ENCODE peak calls at places on chromosomes 1 and 21, in eight cellular contexts. One of them, this sample, is unnamed.

GRCh38 chr1:65423884-65424655 is 3.6 kb downstream of the LEPR start:
- DNase-seq in spleen: no peak
- DNase-seq in HepG2: no peak
- DNase-seq in sigmoid colon: no peak
- DNase-seq in HCT116: peak
- DNase-seq in upper lobe of left lung: no peak
- DNase-seq in breast epithelium: no peak
- DNase-seq in GM23338: no peak
- DNase-seq in this sample: no peak

GRCh38 chr1:47809301-47810084 is 187.7 kb downstream of the TRABD2B start:
- DNase-seq in spleen: no peak
- DNase-seq in HepG2: peak
- DNase-seq in sigmoid colon: no peak
- DNase-seq in HCT116: no peak
- DNase-seq in upper lobe of left lung: no peak
- DNase-seq in breast epithelium: no peak
- DNase-seq in GM23338: no peak
- DNase-seq in this sample: no peak

GRCh38 chr21:42056996-42057689 is 14.0 kb upstream of the UMODL1 start:
- DNase-seq in spleen: peak
- DNase-seq in HepG2: no peak
- DNase-seq in sigmoid colon: no peak
- DNase-seq in HCT116: no peak
- DNase-seq in upper lobe of left lung: peak
- DNase-seq in breast epithelium: peak
- DNase-seq in GM23338: peak
- DNase-seq in this sample: no peak

GRCh38 chr1:201557572-201557958 is 18.6 kb downstream of the NAV1 start:
- DNase-seq in spleen: no peak
- DNase-seq in HepG2: no peak
- DNase-seq in sigmoid colon: peak
- DNase-seq in HCT116: no peak
- DNase-seq in upper lobe of left lung: no peak
- DNase-seq in breast epithelium: no peak
- DNase-seq in GM23338: no peak
- DNase-seq in this sample: no peak

GRCh38 chr1:179310721-179311120 is 17.1 kb downstream of the SOAT1 start:
- DNase-seq in spleen: no peak
- DNase-seq in HepG2: no peak
- DNase-seq in sigmoid colon: no peak
- DNase-seq in HCT116: no peak
- DNase-seq in upper lobe of left lung: no peak
- DNase-seq in breast epithelium: no peak
- DNase-seq in GM23338: no peak
- DNase-seq in this sample: no peak

GRCh38 chr1:214801191-214801590 is 198.2 kb downstream of the CENPF start:
- DNase-seq in spleen: no peak
- DNase-seq in HepG2: no peak
- DNase-seq in sigmoid colon: no peak
- DNase-seq in HCT116: no peak
- DNase-seq in upper lobe of left lung: no peak
- DNase-seq in breast epithelium: no peak
- DNase-seq in GM23338: no peak
- DNase-seq in this sample: no peak

GRCh38 chr1:183837062-183837461 is 32.1 kb downstream of the RGL1 start:
- DNase-seq in spleen: no peak
- DNase-seq in HepG2: no peak
- DNase-seq in sigmoid colon: no peak
- DNase-seq in HCT116: no peak
- DNase-seq in upper lobe of left lung: no peak
- DNase-seq in breast epithelium: no peak
- DNase-seq in GM23338: no peak
- DNase-seq in this sample: no peak

GRCh38 chr1:9004731-9005708 is 21.2 kb downstream of the SLC2A7 start:
- DNase-seq in spleen: peak
- DNase-seq in HepG2: peak
- DNase-seq in sigmoid colon: peak
- DNase-seq in HCT116: peak
- DNase-seq in upper lobe of left lung: peak
- DNase-seq in breast epithelium: peak
- DNase-seq in GM23338: peak
- DNase-seq in this sample: peak

GRCh38 chr1:17027403-17027802 is 15.7 kb upstream of the ATP13A2 start:
- DNase-seq in spleen: no peak
- DNase-seq in HepG2: no peak
- DNase-seq in sigmoid colon: peak
- DNase-seq in HCT116: no peak
- DNase-seq in upper lobe of left lung: peak
- DNase-seq in breast epithelium: peak
- DNase-seq in GM23338: no peak
- DNase-seq in this sample: no peak

GRCh38 chr1:232628335-232629214 is 1.4 kb downstream of the SIPA1L2 start:
- DNase-seq in spleen: no peak
- DNase-seq in HepG2: no peak
- DNase-seq in sigmoid colon: no peak
- DNase-seq in HCT116: no peak
- DNase-seq in upper lobe of left lung: no peak
- DNase-seq in breast epithelium: no peak
- DNase-seq in GM23338: no peak
- DNase-seq in this sample: no peak

GRCh38 chr1:35876988-35877387 is 6.0 kb upstream of the AGO1 start:
- DNase-seq in spleen: no peak
- DNase-seq in HepG2: no peak
- DNase-seq in sigmoid colon: no peak
- DNase-seq in HCT116: no peak
- DNase-seq in upper lobe of left lung: no peak
- DNase-seq in breast epithelium: no peak
- DNase-seq in GM23338: peak
- DNase-seq in this sample: no peak

GRCh38 chr1:107687846-107688753 is 276.9 kb downstream of the VAV3 start:
- DNase-seq in spleen: no peak
- DNase-seq in HepG2: peak
- DNase-seq in sigmoid colon: no peak
- DNase-seq in HCT116: no peak
- DNase-seq in upper lobe of left lung: no peak
- DNase-seq in breast epithelium: no peak
- DNase-seq in GM23338: no peak
- DNase-seq in this sample: no peak

GRCh38 chr1:157150631-157151030 is 12.4 kb upstream of the ETV3 start:
- DNase-seq in spleen: no peak
- DNase-seq in HepG2: no peak
- DNase-seq in sigmoid colon: no peak
- DNase-seq in HCT116: no peak
- DNase-seq in upper lobe of left lung: no peak
- DNase-seq in breast epithelium: no peak
- DNase-seq in GM23338: no peak
- DNase-seq in this sample: no peak

GRCh38 chr1:185050823-185051451 is 5.6 kb downstream of the RNF2 start:
- DNase-seq in spleen: no peak
- DNase-seq in HepG2: no peak
- DNase-seq in sigmoid colon: no peak
- DNase-seq in HCT116: no peak
- DNase-seq in upper lobe of left lung: no peak
- DNase-seq in breast epithelium: no peak
- DNase-seq in GM23338: no peak
- DNase-seq in this sample: peak

GRCh38 chr1:11523746-11524464 is 45.0 kb downstream of the DISP3 start:
- DNase-seq in spleen: peak
- DNase-seq in HepG2: no peak
- DNase-seq in sigmoid colon: peak
- DNase-seq in HCT116: no peak
- DNase-seq in upper lobe of left lung: no peak
- DNase-seq in breast epithelium: no peak
- DNase-seq in GM23338: no peak
- DNase-seq in this sample: no peak

GRCh38 chr1:185719021-185719420 is 15.2 kb upstream of the HMCN1 start:
- DNase-seq in spleen: no peak
- DNase-seq in HepG2: no peak
- DNase-seq in sigmoid colon: no peak
- DNase-seq in HCT116: peak
- DNase-seq in upper lobe of left lung: no peak
- DNase-seq in breast epithelium: peak
- DNase-seq in GM23338: peak
- DNase-seq in this sample: no peak

GRCh38 chr1:115706774-115707425 is 61.6 kb downstream of the CASQ2 start:
- DNase-seq in spleen: no peak
- DNase-seq in HepG2: peak
- DNase-seq in sigmoid colon: no peak
- DNase-seq in HCT116: peak
- DNase-seq in upper lobe of left lung: no peak
- DNase-seq in breast epithelium: no peak
- DNase-seq in GM23338: peak
- DNase-seq in this sample: peak

DNA sequence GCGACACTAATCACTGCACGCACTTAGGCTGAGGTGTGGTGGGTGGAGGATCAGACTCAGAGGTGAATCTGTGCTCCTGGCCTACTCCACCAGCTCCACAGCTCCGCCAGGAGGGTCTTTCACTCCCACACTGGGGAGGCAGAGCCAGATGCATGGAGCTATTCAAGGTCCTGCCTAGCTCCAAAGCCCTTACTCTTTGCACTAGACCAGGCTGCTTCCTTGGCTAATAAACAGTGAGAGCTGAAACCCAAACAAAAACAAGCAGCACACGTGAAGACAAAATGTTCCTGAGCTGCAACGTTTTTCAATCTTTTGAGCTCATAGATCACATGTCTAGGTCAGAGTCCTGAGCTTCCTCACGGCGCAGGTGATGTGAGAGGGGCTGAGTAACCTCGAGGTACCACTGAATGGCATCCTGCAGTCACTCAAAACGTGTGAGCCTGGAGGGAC is 19.2 kb downstream of the CAPZB start:
- DNase-seq in spleen: peak
- DNase-seq in HepG2: no peak
- DNase-seq in sigmoid colon: no peak
- DNase-seq in HCT116: no peak
- DNase-seq in upper lobe of left lung: no peak
- DNase-seq in breast epithelium: no peak
- DNase-seq in GM23338: no peak
- DNase-seq in this sample: no peak
- TF ChIP-seq POLR2AphosphoS5 in spleen: peak
- TF ChIP-seq POLR2AphosphoS5 in HepG2: no peak
- TF ChIP-seq POLR2AphosphoS5 in sigmoid colon: no peak
- TF ChIP-seq POLR2AphosphoS5 in HCT116: no peak
- TF ChIP-seq POLR2AphosphoS5 in upper lobe of left lung: no peak
- TF ChIP-seq POLR2AphosphoS5 in breast epithelium: no peak
- TF ChIP-seq POLR2AphosphoS5 in GM23338: no peak
- TF ChIP-seq POLR2AphosphoS5 in this sample: no peak

GRCh38 chr1:162676087-162676486 is 43.8 kb downstream of the DDR2 start:
- DNase-seq in spleen: no peak
- DNase-seq in HepG2: no peak
- DNase-seq in sigmoid colon: peak
- DNase-seq in HCT116: no peak
- DNase-seq in upper lobe of left lung: no peak
- DNase-seq in breast epithelium: no peak
- DNase-seq in GM23338: no peak
- DNase-seq in this sample: no peak

GRCh38 chr1:162670928-162671663 is 38.8 kb downstream of the DDR2 start:
- DNase-seq in spleen: no peak
- DNase-seq in HepG2: no peak
- DNase-seq in sigmoid colon: no peak
- DNase-seq in HCT116: no peak
- DNase-seq in upper lobe of left lung: no peak
- DNase-seq in breast epithelium: no peak
- DNase-seq in GM23338: no peak
- DNase-seq in this sample: no peak

GRCh38 chr1:162674018-162674608 is 41.8 kb downstream of the DDR2 start:
- DNase-seq in spleen: no peak
- DNase-seq in HepG2: no peak
- DNase-seq in sigmoid colon: no peak
- DNase-seq in HCT116: no peak
- DNase-seq in upper lobe of left lung: no peak
- DNase-seq in breast epithelium: no peak
- DNase-seq in GM23338: no peak
- DNase-seq in this sample: no peak

GRCh38 chr1:162672678-162673259 is 40.5 kb downstream of the DDR2 start:
- DNase-seq in spleen: no peak
- DNase-seq in HepG2: no peak
- DNase-seq in sigmoid colon: no peak
- DNase-seq in HCT116: no peak
- DNase-seq in upper lobe of left lung: no peak
- DNase-seq in breast epithelium: no peak
- DNase-seq in GM23338: no peak
- DNase-seq in this sample: no peak

GRCh38 chr1:162671664-162672415 is 39.6 kb downstream of the DDR2 start:
- DNase-seq in spleen: no peak
- DNase-seq in HepG2: no peak
- DNase-seq in sigmoid colon: no peak
- DNase-seq in HCT116: no peak
- DNase-seq in upper lobe of left lung: no peak
- DNase-seq in breast epithelium: no peak
- DNase-seq in GM23338: no peak
- DNase-seq in this sample: no peak
- H3K27ac ChIP-seq in spleen: no peak
- H3K27ac ChIP-seq in HepG2: no peak
- H3K27ac ChIP-seq in sigmoid colon: peak
- H3K27ac ChIP-seq in HCT116: no peak
- H3K27ac ChIP-seq in upper lobe of left lung: no peak
- H3K27ac ChIP-seq in breast epithelium: peak
- H3K27ac ChIP-seq in GM23338: no peak
- H3K27ac ChIP-seq in this sample: no peak

DNA sequence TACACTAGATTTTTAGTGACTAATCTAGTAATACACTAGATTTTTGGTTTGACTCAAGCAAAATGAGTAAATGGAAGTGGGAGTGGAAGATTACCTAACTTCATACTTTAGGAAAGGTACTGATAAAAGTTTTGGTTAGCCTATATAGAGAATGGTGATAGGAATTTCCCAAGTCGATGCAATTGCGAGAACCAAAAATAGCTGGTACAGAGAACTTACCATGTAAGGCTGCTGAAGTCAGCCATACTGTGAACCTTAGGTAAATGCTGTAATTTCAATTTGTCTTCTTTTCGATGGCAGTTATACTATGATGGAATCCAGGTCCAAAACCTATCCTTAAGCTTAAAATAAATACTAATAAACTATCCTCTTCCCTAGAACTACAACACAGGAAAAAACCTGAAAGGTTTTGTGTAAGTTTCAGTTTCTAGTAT is 4.6 kb downstream of the PNRC2 start:
- DNase-seq in spleen: no peak
- DNase-seq in HepG2: no peak
- DNase-seq in sigmoid colon: no peak
- DNase-seq in HCT116: no peak
- DNase-seq in upper lobe of left lung: no peak
- DNase-seq in breast epithelium: no peak
- DNase-seq in GM23338: no peak
- DNase-seq in this sample: no peak
- TF ChIP-seq POLR2AphosphoS5 in spleen: no peak
- TF ChIP-seq POLR2AphosphoS5 in HepG2: peak
- TF ChIP-seq POLR2AphosphoS5 in sigmoid colon: peak
- TF ChIP-seq POLR2AphosphoS5 in HCT116: no peak
- TF ChIP-seq POLR2AphosphoS5 in upper lobe of left lung: no peak
- TF ChIP-seq POLR2AphosphoS5 in breast epithelium: no peak
- TF ChIP-seq POLR2AphosphoS5 in GM23338: no peak
- TF ChIP-seq POLR2AphosphoS5 in this sample: no peak

DNA sequence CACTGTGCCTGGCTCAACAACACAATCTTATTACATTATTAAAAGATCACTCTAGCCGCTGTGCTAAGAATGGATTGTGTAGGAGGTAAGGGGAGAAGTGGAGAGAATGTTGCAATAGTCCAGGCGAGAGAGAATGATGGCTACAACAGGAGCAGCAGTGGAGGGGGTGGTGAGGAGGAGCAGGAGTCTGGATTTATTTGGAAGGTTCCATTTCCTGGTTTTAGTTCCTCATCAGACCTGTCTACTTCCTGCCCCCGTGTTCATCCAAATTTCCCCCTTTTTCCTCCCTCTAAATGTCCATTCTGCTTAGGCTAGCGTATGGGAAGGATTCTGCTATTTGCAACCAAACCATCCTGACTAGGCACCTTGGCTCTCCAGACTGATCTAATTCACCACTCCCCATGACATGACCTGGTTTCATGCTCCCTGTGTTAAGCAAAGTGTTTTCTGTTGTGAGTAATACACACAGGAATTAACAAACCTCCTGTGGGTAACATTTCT is 35.1 kb upstream of the EYA3 start:
- DNase-seq in spleen: no peak
- DNase-seq in HepG2: no peak
- DNase-seq in sigmoid colon: no peak
- DNase-seq in HCT116: no peak
- DNase-seq in upper lobe of left lung: no peak
- DNase-seq in breast epithelium: no peak
- DNase-seq in GM23338: no peak
- DNase-seq in this sample: no peak
- H3K27ac ChIP-seq in spleen: peak
- H3K27ac ChIP-seq in HepG2: no peak
- H3K27ac ChIP-seq in sigmoid colon: no peak
- H3K27ac ChIP-seq in HCT116: no peak
- H3K27ac ChIP-seq in upper lobe of left lung: peak
- H3K27ac ChIP-seq in breast epithelium: no peak
- H3K27ac ChIP-seq in GM23338: no peak
- H3K27ac ChIP-seq in this sample: no peak